ENCODE peak calls at places on chromosomes 16 and 17, in six cellular contexts. U, M, G, K, O and B are unnamed samples.

GRCh38 chr16:77660311-77660710 is 62.0 kb upstream of the NUDT7 start:
- DNase-seq in U (no peak), M (no peak), G (no peak), K (peak), O (peak), B (no peak)

GRCh38 chr17:47775181-47775580 is 42.1 kb downstream of the TBX21 start:
- DNase-seq in U (no peak), M (no peak), G (no peak), K (no peak), O (no peak), B (no peak)

GRCh38 chr17:62950067-62950466 is 16.0 kb upstream of the TANC2 start:
- DNase-seq in U (no peak), M (peak), G (no peak), K (peak), O (peak), B (no peak)

GRCh38 chr17:50310455-50311111 is 35.3 kb upstream of the XYLT2 start:
- DNase-seq in U (no peak), M (no peak), G (no peak), K (no peak), O (no peak), B (no peak)

GRCh38 chr17:7654832-7655540 is 4.3 kb downstream of the ATP1B2 start:
- DNase-seq in U (no peak), M (no peak), G (no peak), K (peak), O (no peak), B (no peak)

GRCh38 chr16:87062569-87063442 is 254.4 kb downstream of the C16orf95 start:
- DNase-seq in U (peak), M (peak), G (peak), K (peak), O (no peak), B (peak)

GRCh38 chr16:17125671-17126070 is 345.1 kb downstream of the XYLT1 start:
- DNase-seq in U (no peak), M (no peak), G (no peak), K (no peak), O (no peak), B (no peak)

GRCh38 chr16:628321-629061 is 2.3 kb upstream of the WFIKKN1 start:
- DNase-seq in U (no peak), M (no peak), G (no peak), K (no peak), O (no peak), B (no peak)

GRCh38 chr17:37283414-37283961 is 92.3 kb upstream of the C17orf78 start:
- DNase-seq in U (no peak), M (no peak), G (no peak), K (peak), O (no peak), B (no peak)

GRCh38 chr16:85613609-85614337 is 651 bp downstream of the GSE1 start:
- DNase-seq in U (no peak), M (peak), G (peak), K (no peak), O (no peak), B (peak)

GRCh38 chr17:16352303-16352837 is 899 bp downstream of the CENPV start:
- DNase-seq in U (peak), M (peak), G (peak), K (peak), O (no peak), B (peak)

GRCh38 chr16:58960484-58960883 is 226.4 kb upstream of the GOT2 start:
- DNase-seq in U (no peak), M (no peak), G (no peak), K (no peak), O (no peak), B (no peak)

GRCh38 chr17:28371245-28372202 is at the start of gene SARM1:
- DNase-seq in U (peak), M (peak), G (peak), K (peak), O (peak), B (peak)

GRCh38 chr16:48101069-48101674 is 54.6 kb downstream of the ABCC12 start:
- DNase-seq in U (no peak), M (no peak), G (peak), K (no peak), O (no peak), B (peak)

GRCh38 chr16:12538667-12539081 is 265.0 kb downstream of the CPPED1 start:
- DNase-seq in U (no peak), M (no peak), G (peak), K (no peak), O (no peak), B (peak)

GRCh38 chr16:85552980-85553435 is 60.1 kb upstream of the GSE1 start:
- DNase-seq in U (peak), M (no peak), G (no peak), K (no peak), O (no peak), B (no peak)

GRCh38 chr17:7634384-7634783 is 4.4 kb downstream of the SHBG start:
- DNase-seq in U (no peak), M (peak), G (peak), K (peak), O (no peak), B (peak)

GRCh38 chr17:40339068-40339699 is 25.4 kb downstream of the GJD3 start:
- DNase-seq in U (no peak), M (no peak), G (no peak), K (no peak), O (no peak), B (no peak)

GRCh38 chr17:15273141-15273793 is 8.1 kb upstream of the PMP22 start:
- DNase-seq in U (no peak), M (no peak), G (no peak), K (peak), O (peak), B (no peak)